ENCODE peak calls at places on chromosomes 5 and 9, in seven cellular contexts. U is effector memory CD4-positive, alpha-beta T cell; D is body of pancreas; C is mesendoderm; J is psoas muscle; R is testis; O is CD8-positive, alpha-beta T cell. N is an unnamed sample.

GRCh38 chr9:89999534-90000370 is 394.9 kb downstream of the GADD45G start:
- DNase-seq in U (no peak), D (peak), C (no peak), J (peak), R (peak), O (peak), N (peak)

GRCh38 chr5:41508186-41508585 is 2.2 kb downstream of the PLCXD3 start:
- DNase-seq in U (no peak), D (no peak), C (no peak), J (no peak), R (no peak), O (no peak), N (no peak)

GRCh38 chr9:109556786-109557185 is 58.7 kb upstream of the PTPN3 start:
- DNase-seq in U (no peak), D (no peak), C (no peak), J (no peak), R (no peak), O (no peak), N (no peak)

GRCh38 chr5:154359222-154359583 is 86.6 kb upstream of the SAP30L start:
- DNase-seq in U (no peak), D (no peak), C (no peak), J (no peak), R (peak), O (no peak), N (no peak)

GRCh38 chr5:27388755-27389154 is 350.4 kb upstream of the CDH9 start:
- DNase-seq in U (no peak), D (no peak), C (no peak), J (no peak), R (no peak), O (no peak), N (no peak)

GRCh38 chr5:173243808-173244305 is 8.9 kb upstream of the NKX2-5 start:
- DNase-seq in U (no peak), D (no peak), C (peak), J (no peak), R (no peak), O (no peak), N (no peak)

GRCh38 chr5:143244000-143244736 is 159.3 kb downstream of the NR3C1 start:
- DNase-seq in U (no peak), D (peak), C (peak), J (peak), R (peak), O (no peak), N (no peak)

GRCh38 chr9:77912895-77913693 is 118.5 kb downstream of the GNAQ start:
- DNase-seq in U (no peak), D (no peak), C (no peak), J (no peak), R (no peak), O (no peak), N (no peak)

GRCh38 chr5:64502181-64502580 is 3.6 kb upstream of the RGS7BP start:
- DNase-seq in U (no peak), D (no peak), C (peak), J (no peak), R (no peak), O (no peak), N (no peak)

GRCh38 chr5:142149363-142149762 is 40.8 kb downstream of the NDFIP1 start:
- DNase-seq in U (no peak), D (no peak), C (no peak), J (no peak), R (no peak), O (no peak), N (no peak)

GRCh38 chr5:64210866-64211265 is 45.2 kb downstream of the RNF180 start:
- DNase-seq in U (no peak), D (no peak), C (peak), J (no peak), R (no peak), O (no peak), N (no peak)

GRCh38 chr9:23172979-23173637 is 652.9 kb downstream of the ELAVL2 start:
- DNase-seq in U (no peak), D (no peak), C (no peak), J (no peak), R (no peak), O (no peak), N (no peak)

GRCh38 chr5:153496835-153497234 is 6.4 kb downstream of the GRIA1 start:
- DNase-seq in U (no peak), D (no peak), C (peak), J (no peak), R (no peak), O (no peak), N (no peak)

GRCh38 chr5:53594419-53594818 is 34.0 kb downstream of the NDUFS4 start:
- DNase-seq in U (no peak), D (no peak), C (no peak), J (no peak), R (no peak), O (no peak), N (no peak)
- H3K27ac ChIP-seq in U (no peak), D (no peak), C (no peak), J (no peak), R (no peak), O (no peak), N (no peak)

GRCh38 chr9:81618923-81619322 is 70.4 kb downstream of the TLE1 start:
- DNase-seq in U (no peak), D (no peak), C (no peak), J (no peak), R (no peak), O (no peak), N (no peak)
- H3K27ac ChIP-seq in U (no peak), D (no peak), C (no peak), J (no peak), R (no peak), O (no peak), N (no peak)

GRCh38 chr9:5478214-5478613 is 27.9 kb downstream of the CD274 start:
- DNase-seq in U (no peak), D (no peak), C (no peak), J (no peak), R (no peak), O (no peak), N (no peak)
- H3K27ac ChIP-seq in U (no peak), D (no peak), C (no peak), J (no peak), R (no peak), O (no peak), N (no peak)

GRCh38 chr9:114238471-114238870 is 83.1 kb downstream of the COL27A1 start:
- DNase-seq in U (no peak), D (no peak), C (no peak), J (no peak), R (peak), O (no peak), N (no peak)
- H3K27ac ChIP-seq in U (no peak), D (no peak), C (no peak), J (no peak), R (no peak), O (no peak), N (no peak)